ENCODE peak calls at places on chromosome 5, in four cellular contexts. B is type B pancreatic cell, G is AG09319, A is adrenal gland. D is an unnamed sample.

GRCh38 chr5:126949475-126949874 is 80.9 kb downstream of the MARCHF3 start:
- DNase-seq in B (no peak), G (no peak), A (no peak), D (no peak)

GRCh38 chr5:132110195-132110594 is 36.6 kb downstream of the CSF2 start:
- DNase-seq in B (no peak), G (no peak), A (no peak), D (no peak)

GRCh38 chr5:127561254-127561653 is 43.8 kb downstream of the PRRC1 start:
- DNase-seq in B (no peak), G (no peak), A (no peak), D (no peak)

GRCh38 chr5:136769093-136769492 is 403.7 kb upstream of the TRPC7 start:
- DNase-seq in B (no peak), G (no peak), A (no peak), D (no peak)

GRCh38 chr5:116075117-116075910 is 9.5 kb upstream of the COMMD10 start:
- DNase-seq in B (no peak), G (no peak), A (no peak), D (no peak)

GRCh38 chr5:96807099-96807654 is 568 bp downstream of the ERAP1 start:
- DNase-seq in B (peak), G (no peak), A (peak), D (peak)

GRCh38 chr5:74546796-74547195 is 93.7 kb downstream of the ENC1 start:
- DNase-seq in B (no peak), G (no peak), A (no peak), D (no peak)

GRCh38 chr5:171823269-171823668 is 37.7 kb downstream of the SMIM23 start:
- DNase-seq in B (no peak), G (no peak), A (no peak), D (no peak)

GRCh38 chr5:180018661-180019060 is 52.9 kb downstream of the RNF130 start:
- DNase-seq in B (no peak), G (no peak), A (no peak), D (no peak)

GRCh38 chr5:146516151-146516475 is at the start of gene GPR151:
- DNase-seq in B (no peak), G (no peak), A (no peak), D (no peak)

GRCh38 chr5:177542816-177543472 is 11.4 kb downstream of the FAM193B start:
- DNase-seq in B (no peak), G (no peak), A (no peak), D (no peak)

GRCh38 chr5:18772475-18772874 is 1138.2 kb downstream of the TAF11L14 start:
- DNase-seq in B (no peak), G (no peak), A (no peak), D (no peak)

GRCh38 chr5:32283539-32284377 is 29.0 kb downstream of the MTMR12 start:
- DNase-seq in B (no peak), G (no peak), A (peak), D (no peak)

GRCh38 chr5:39759696-39760095 is 334.9 kb upstream of the DAB2 start:
- DNase-seq in B (no peak), G (no peak), A (no peak), D (no peak)

GRCh38 chr5:4058899-4059298 is 463.3 kb downstream of the IRX1 start:
- DNase-seq in B (no peak), G (no peak), A (no peak), D (no peak)

GRCh38 chr5:50440651-50441478 is at the start of gene EMB:
- DNase-seq in B (peak), G (no peak), A (peak), D (no peak)

GRCh38 chr5:157347301-157348048 is 81.6 kb downstream of the CYFIP2 start:
- DNase-seq in B (no peak), G (no peak), A (no peak), D (no peak)

GRCh38 chr5:55222061-55222818 is 4.9 kb downstream of the MCIDAS start:
- DNase-seq in B (no peak), G (no peak), A (no peak), D (no peak)

GRCh38 chr5:55222819-55223124 is 4.3 kb downstream of the MCIDAS start:
- DNase-seq in B (no peak), G (no peak), A (no peak), D (no peak)

GRCh38 chr5:55219770-55220169 is 7.3 kb downstream of the MCIDAS start:
- DNase-seq in B (no peak), G (no peak), A (no peak), D (no peak)

GRCh38 chr5:55218966-55219365 is 8.1 kb downstream of the MCIDAS start:
- DNase-seq in B (no peak), G (no peak), A (no peak), D (no peak)

GRCh38 chr5:55220433-55221185 is 6.5 kb downstream of the MCIDAS start:
- DNase-seq in B (no peak), G (no peak), A (no peak), D (no peak)
- TF ChIP-seq CTCF in B (peak), G (no peak), A (no peak), D (peak)

GRCh38 chr5:73448072-73448432 is 525 bp downstream of the FOXD1 start:
- DNase-seq in B (no peak), G (no peak), A (no peak), D (no peak)
- TF ChIP-seq CTCF in B (no peak), G (no peak), A (no peak), D (no peak)

GRCh38 chr5:53319306-53319705 is 161.1 kb upstream of the FST start:
- DNase-seq in B (no peak), G (no peak), A (no peak), D (no peak)

GRCh38 chr5:53321721-53322120 is 158.7 kb upstream of the FST start:
- DNase-seq in B (no peak), G (no peak), A (no peak), D (no peak)

GRCh38 chr5:53322257-53322656 is 158.2 kb upstream of the FST start:
- DNase-seq in B (no peak), G (no peak), A (no peak), D (no peak)

GRCh38 chr5:53321073-53321472 is 159.4 kb upstream of the FST start:
- DNase-seq in B (no peak), G (no peak), A (no peak), D (no peak)

DNA sequence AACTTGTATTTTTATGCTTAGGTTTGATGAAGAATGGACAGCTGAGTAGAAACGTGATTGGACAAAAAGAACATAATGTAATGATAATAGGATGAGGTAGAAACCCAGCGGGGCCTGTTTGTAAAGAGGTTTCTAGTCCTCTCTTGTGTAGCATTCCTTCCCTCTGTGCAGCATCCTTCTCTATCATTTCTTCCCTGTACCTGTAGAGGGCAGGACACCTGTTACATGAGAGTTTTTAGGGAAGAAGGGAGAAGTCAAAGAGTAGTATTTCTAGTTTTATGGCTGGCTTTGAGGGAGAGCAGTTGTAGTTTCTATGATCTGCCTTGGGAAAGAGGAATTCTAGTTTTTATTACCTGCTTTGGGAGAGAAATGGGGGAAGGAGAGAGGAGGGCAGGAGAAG is 162.1 kb upstream of the FST start:
- DNase-seq in B (no peak), G (no peak), A (no peak), D (no peak)
- TF ChIP-seq CTCF in B (no peak), G (no peak), A (no peak), D (no peak)

GRCh38 chr5:150286820-150287219 is 2.8 kb downstream of the CAMK2A start:
- DNase-seq in B (no peak), G (no peak), A (no peak), D (no peak)
- TF ChIP-seq CTCF in B (peak), G (no peak), A (peak), D (peak)

DNA sequence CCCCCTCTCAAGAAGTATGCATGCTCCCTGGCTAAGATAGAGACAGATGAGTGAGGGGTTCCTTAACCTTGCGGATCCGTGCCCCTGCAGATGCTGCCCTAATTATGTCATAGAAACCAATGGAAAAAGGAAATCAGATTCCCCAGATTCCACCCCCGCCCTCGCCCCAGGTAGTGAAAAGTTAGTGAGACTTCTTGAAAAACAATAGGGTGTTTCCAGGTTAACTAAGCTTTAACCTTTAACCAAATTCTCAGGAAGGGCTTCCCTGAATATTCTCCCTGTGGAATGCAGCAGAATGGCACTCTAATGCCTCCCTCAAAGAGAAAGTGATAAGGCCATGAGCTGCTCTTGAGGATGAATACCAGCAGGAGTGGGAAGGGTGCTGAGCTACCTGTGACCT is 116.0 kb upstream of the RANBP3L start:
- DNase-seq in B (no peak), G (no peak), A (no peak), D (no peak)
- TF ChIP-seq CTCF in B (no peak), G (no peak), A (no peak), D (no peak)

GRCh38 chr5:26024774-26025173 is 1013.6 kb downstream of the CDH9 start:
- DNase-seq in B (no peak), G (no peak), A (no peak), D (no peak)
- TF ChIP-seq CTCF in B (peak), G (no peak), A (no peak), D (no peak)

DNA sequence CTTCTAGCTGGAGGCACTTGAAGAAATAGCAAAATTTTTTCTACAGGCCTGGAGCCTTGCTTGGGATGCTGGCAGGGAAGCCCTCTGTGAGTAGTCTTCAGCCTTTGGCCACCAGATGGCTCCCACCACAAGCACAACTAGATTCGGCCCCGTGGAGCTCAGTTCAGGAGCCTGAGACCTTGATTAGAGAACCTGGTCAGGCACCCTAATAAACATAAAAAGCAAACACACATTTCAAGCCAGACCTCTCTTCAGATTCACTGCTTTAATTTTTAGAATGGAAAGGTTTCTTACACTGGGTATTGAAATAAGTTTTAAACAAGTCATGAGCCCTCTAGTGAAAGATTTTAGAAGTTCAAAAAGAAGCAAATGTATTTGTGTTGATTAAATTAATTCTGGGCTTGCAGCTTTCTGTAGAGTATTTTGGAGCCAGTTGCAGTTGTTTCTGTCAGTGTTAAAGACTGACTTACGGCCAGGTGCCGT is 41.4 kb downstream of the GLRX start:
- DNase-seq in B (no peak), G (peak), A (peak), D (no peak)
- TF ChIP-seq CTCF in B (peak), G (peak), A (peak), D (peak)

DNA sequence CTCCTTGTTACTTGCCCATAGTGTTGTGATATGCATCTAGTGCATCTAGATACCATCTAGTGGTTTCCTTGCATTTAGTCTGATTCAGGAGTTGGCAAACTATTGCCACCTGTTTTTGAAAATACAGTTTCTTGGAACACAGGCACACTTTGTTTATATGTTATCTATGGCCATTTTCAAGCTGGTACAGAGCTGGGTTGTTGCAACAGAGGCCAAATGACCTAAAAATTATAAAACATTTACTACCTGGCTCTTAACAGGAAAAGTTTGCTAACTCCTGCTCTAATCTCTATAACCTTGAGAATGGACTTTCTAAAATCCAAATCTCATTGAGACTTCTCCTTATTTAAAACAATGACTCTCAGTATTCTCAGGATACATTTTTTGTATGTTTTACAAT is 19.4 kb upstream of the FBXO38 start:
- DNase-seq in B (no peak), G (no peak), A (no peak), D (no peak)
- TF ChIP-seq CTCF in B (no peak), G (no peak), A (no peak), D (no peak)